ENCODE peak calls at places on chromosomes 16 and 17, in six cellular contexts. One of them, this sample, is unnamed.

GRCh38 chr17:59756236-59756818 is 48.9 kb downstream of the VMP1 start:
- DNase-seq in cardiac muscle cell: peak
- DNase-seq in RWPE1: peak
- DNase-seq in tibial nerve: no peak
- DNase-seq in lung: no peak
- DNase-seq in dorsolateral prefrontal cortex: no peak
- DNase-seq in this sample: peak

GRCh38 chr16:31200821-31201510 is 1.6 kb downstream of the PYCARD start:
- DNase-seq in cardiac muscle cell: no peak
- DNase-seq in RWPE1: peak
- DNase-seq in tibial nerve: no peak
- DNase-seq in lung: no peak
- DNase-seq in dorsolateral prefrontal cortex: no peak
- DNase-seq in this sample: peak

GRCh38 chr17:82371333-82372062 is at the start of gene UTS2R:
- DNase-seq in cardiac muscle cell: no peak
- DNase-seq in RWPE1: no peak
- DNase-seq in tibial nerve: no peak
- DNase-seq in lung: no peak
- DNase-seq in dorsolateral prefrontal cortex: no peak
- DNase-seq in this sample: no peak

GRCh38 chr17:40452921-40453378 is 9.7 kb downstream of the IGFBP4 start:
- DNase-seq in cardiac muscle cell: no peak
- DNase-seq in RWPE1: peak
- DNase-seq in tibial nerve: no peak
- DNase-seq in lung: no peak
- DNase-seq in dorsolateral prefrontal cortex: no peak
- DNase-seq in this sample: no peak

GRCh38 chr17:72387969-72388368 is 267.1 kb downstream of the SOX9 start:
- DNase-seq in cardiac muscle cell: no peak
- DNase-seq in RWPE1: no peak
- DNase-seq in tibial nerve: no peak
- DNase-seq in lung: no peak
- DNase-seq in dorsolateral prefrontal cortex: no peak
- DNase-seq in this sample: no peak

GRCh38 chr17:36846410-36847292 is 90.6 kb upstream of the LHX1 start:
- DNase-seq in cardiac muscle cell: no peak
- DNase-seq in RWPE1: no peak
- DNase-seq in tibial nerve: no peak
- DNase-seq in lung: no peak
- DNase-seq in dorsolateral prefrontal cortex: no peak
- DNase-seq in this sample: no peak

GRCh38 chr17:19389386-19389785 is 2.4 kb upstream of the MFAP4 start:
- DNase-seq in cardiac muscle cell: no peak
- DNase-seq in RWPE1: no peak
- DNase-seq in tibial nerve: no peak
- DNase-seq in lung: no peak
- DNase-seq in dorsolateral prefrontal cortex: no peak
- DNase-seq in this sample: no peak

GRCh38 chr16:23107117-23107516 is 42.1 kb downstream of the USP31 start:
- DNase-seq in cardiac muscle cell: no peak
- DNase-seq in RWPE1: no peak
- DNase-seq in tibial nerve: no peak
- DNase-seq in lung: no peak
- DNase-seq in dorsolateral prefrontal cortex: no peak
- DNase-seq in this sample: no peak

GRCh38 chr17:81396278-81396721 is 1.0 kb downstream of the BAHCC1 start:
- DNase-seq in cardiac muscle cell: no peak
- DNase-seq in RWPE1: no peak
- DNase-seq in tibial nerve: no peak
- DNase-seq in lung: no peak
- DNase-seq in dorsolateral prefrontal cortex: no peak
- DNase-seq in this sample: no peak

GRCh38 chr17:41822216-41823140 is 9.7 kb downstream of the FKBP10 start:
- DNase-seq in cardiac muscle cell: no peak
- DNase-seq in RWPE1: no peak
- DNase-seq in tibial nerve: no peak
- DNase-seq in lung: no peak
- DNase-seq in dorsolateral prefrontal cortex: no peak
- DNase-seq in this sample: no peak

GRCh38 chr17:41823141-41823524 is 10.3 kb downstream of the FKBP10 start:
- DNase-seq in cardiac muscle cell: no peak
- DNase-seq in RWPE1: no peak
- DNase-seq in tibial nerve: no peak
- DNase-seq in lung: no peak
- DNase-seq in dorsolateral prefrontal cortex: no peak
- DNase-seq in this sample: no peak

GRCh38 chr17:41823580-41823979 is 10.8 kb downstream of the FKBP10 start:
- DNase-seq in cardiac muscle cell: no peak
- DNase-seq in RWPE1: no peak
- DNase-seq in tibial nerve: no peak
- DNase-seq in lung: no peak
- DNase-seq in dorsolateral prefrontal cortex: no peak
- DNase-seq in this sample: no peak

GRCh38 chr17:41824086-41824485 is 11.3 kb downstream of the FKBP10 start:
- DNase-seq in cardiac muscle cell: no peak
- DNase-seq in RWPE1: no peak
- DNase-seq in tibial nerve: no peak
- DNase-seq in lung: no peak
- DNase-seq in dorsolateral prefrontal cortex: no peak
- DNase-seq in this sample: no peak

DNA sequence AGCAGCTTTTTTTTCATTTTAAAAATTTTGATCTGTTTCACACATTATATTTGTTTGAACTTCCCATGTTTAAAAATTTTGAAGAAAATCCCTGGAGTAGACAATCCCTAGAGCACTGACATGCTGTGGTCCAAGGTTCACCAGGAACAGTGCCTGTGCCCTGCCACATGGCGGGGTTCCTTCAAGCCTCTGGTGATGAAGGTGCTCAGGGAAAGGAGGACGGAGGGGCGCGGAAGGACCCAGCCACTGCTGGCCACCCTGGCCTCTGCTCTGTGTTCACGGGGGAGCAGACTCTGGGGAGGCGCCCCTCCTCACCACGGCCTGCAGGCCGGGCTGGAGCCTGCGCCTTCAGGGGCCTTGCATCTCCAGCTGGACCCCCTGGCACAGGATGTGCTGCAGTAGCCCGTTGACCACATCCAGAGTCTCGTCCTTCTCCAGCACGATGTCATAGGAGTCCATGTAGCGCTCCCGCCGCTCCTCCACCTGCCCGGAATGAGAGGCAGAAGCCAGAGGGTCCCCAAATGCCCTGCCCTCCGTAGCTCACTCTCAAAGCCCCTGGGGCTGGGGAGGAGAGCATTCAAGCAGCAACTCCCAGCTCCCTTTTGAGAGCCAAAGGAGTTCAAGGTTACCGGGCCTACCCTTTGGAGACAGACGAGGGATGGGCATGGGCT is 10.7 kb downstream of the NT5C3B start:
- DNase-seq in cardiac muscle cell: no peak
- DNase-seq in RWPE1: no peak
- DNase-seq in tibial nerve: no peak
- DNase-seq in lung: no peak
- DNase-seq in dorsolateral prefrontal cortex: no peak
- DNase-seq in this sample: no peak
- TF ChIP-seq CTCF in cardiac muscle cell: no peak
- TF ChIP-seq CTCF in RWPE1: no peak
- TF ChIP-seq CTCF in tibial nerve: no peak
- TF ChIP-seq CTCF in lung: no peak
- TF ChIP-seq CTCF in dorsolateral prefrontal cortex: no peak
- TF ChIP-seq CTCF in this sample: no peak

GRCh38 chr16:4922721-4923342 is 14.1 kb downstream of the PPL start:
- DNase-seq in cardiac muscle cell: no peak
- DNase-seq in RWPE1: peak
- DNase-seq in tibial nerve: no peak
- DNase-seq in lung: no peak
- DNase-seq in dorsolateral prefrontal cortex: no peak
- DNase-seq in this sample: no peak
- TF ChIP-seq CTCF in cardiac muscle cell: no peak
- TF ChIP-seq CTCF in RWPE1: no peak
- TF ChIP-seq CTCF in tibial nerve: no peak
- TF ChIP-seq CTCF in lung: no peak
- TF ChIP-seq CTCF in dorsolateral prefrontal cortex: no peak
- TF ChIP-seq CTCF in this sample: no peak

DNA sequence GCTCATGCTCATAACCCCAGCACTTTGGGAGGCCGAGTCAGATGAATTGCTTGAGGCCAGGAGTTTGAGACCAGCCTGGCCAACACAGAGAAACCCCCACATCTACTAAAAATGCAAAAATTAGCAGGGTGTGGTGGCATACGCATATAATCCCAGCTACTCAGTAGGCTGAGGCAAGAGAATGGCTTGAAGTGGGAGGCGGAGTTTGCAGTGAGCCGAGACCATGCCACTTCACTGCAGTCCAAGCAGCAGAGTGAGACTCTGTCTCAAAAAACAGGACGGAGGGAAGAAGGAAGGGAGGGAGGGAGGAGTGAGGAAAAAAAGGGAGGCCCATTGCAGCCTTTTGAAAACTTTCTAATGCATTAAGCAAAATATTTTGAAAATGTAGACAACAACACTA is 59.6 kb downstream of the TMEM114 start:
- DNase-seq in cardiac muscle cell: no peak
- DNase-seq in RWPE1: no peak
- DNase-seq in tibial nerve: no peak
- DNase-seq in lung: no peak
- DNase-seq in dorsolateral prefrontal cortex: no peak
- DNase-seq in this sample: no peak
- TF ChIP-seq CTCF in cardiac muscle cell: no peak
- TF ChIP-seq CTCF in RWPE1: no peak
- TF ChIP-seq CTCF in tibial nerve: no peak
- TF ChIP-seq CTCF in lung: no peak
- TF ChIP-seq CTCF in dorsolateral prefrontal cortex: no peak
- TF ChIP-seq CTCF in this sample: no peak

DNA sequence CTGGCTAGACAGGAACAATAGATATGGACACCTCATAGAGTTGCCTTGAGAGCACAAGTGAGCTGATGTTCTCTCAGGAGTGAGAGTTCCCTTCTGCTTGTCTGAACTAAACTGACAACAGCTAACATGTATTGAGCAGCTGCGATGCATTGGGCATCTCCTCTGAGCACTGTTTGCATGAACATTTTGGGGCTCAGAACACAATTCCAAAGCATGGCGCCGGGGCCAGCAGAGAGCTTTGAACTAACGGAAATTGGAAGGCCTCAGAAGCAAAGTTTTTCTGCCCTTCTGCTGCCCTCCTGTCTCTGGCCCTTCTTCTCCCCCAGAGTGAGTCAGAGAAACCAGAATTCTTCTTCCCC is 38.1 kb downstream of the TRPV2 start:
- DNase-seq in cardiac muscle cell: no peak
- DNase-seq in RWPE1: no peak
- DNase-seq in tibial nerve: no peak
- DNase-seq in lung: no peak
- DNase-seq in dorsolateral prefrontal cortex: no peak
- DNase-seq in this sample: no peak
- TF ChIP-seq CTCF in cardiac muscle cell: no peak
- TF ChIP-seq CTCF in RWPE1: peak
- TF ChIP-seq CTCF in tibial nerve: no peak
- TF ChIP-seq CTCF in lung: no peak
- TF ChIP-seq CTCF in dorsolateral prefrontal cortex: no peak
- TF ChIP-seq CTCF in this sample: no peak

GRCh38 chr16:720507-720989 is 398 bp upstream of the ANTKMT start:
- DNase-seq in cardiac muscle cell: peak
- DNase-seq in RWPE1: no peak
- DNase-seq in tibial nerve: no peak
- DNase-seq in lung: no peak
- DNase-seq in dorsolateral prefrontal cortex: peak
- DNase-seq in this sample: peak

GRCh38 chr16:721765-722481 is 977 bp downstream of the ANTKMT start:
- DNase-seq in cardiac muscle cell: no peak
- DNase-seq in RWPE1: no peak
- DNase-seq in tibial nerve: no peak
- DNase-seq in lung: no peak
- DNase-seq in dorsolateral prefrontal cortex: no peak
- DNase-seq in this sample: no peak

GRCh38 chr16:719815-720506 is 985 bp upstream of the ANTKMT start:
- DNase-seq in cardiac muscle cell: no peak
- DNase-seq in RWPE1: no peak
- DNase-seq in tibial nerve: no peak
- DNase-seq in lung: no peak
- DNase-seq in dorsolateral prefrontal cortex: no peak
- DNase-seq in this sample: no peak

GRCh38 chr16:722835-723633 is 2.1 kb downstream of the ANTKMT start:
- DNase-seq in cardiac muscle cell: no peak
- DNase-seq in RWPE1: no peak
- DNase-seq in tibial nerve: no peak
- DNase-seq in lung: no peak
- DNase-seq in dorsolateral prefrontal cortex: no peak
- DNase-seq in this sample: no peak

GRCh38 chr16:720990-721764 is at the start of gene ANTKMT:
- DNase-seq in cardiac muscle cell: peak
- DNase-seq in RWPE1: peak
- DNase-seq in tibial nerve: peak
- DNase-seq in lung: peak
- DNase-seq in dorsolateral prefrontal cortex: peak
- DNase-seq in this sample: peak
- TF ChIP-seq CTCF in cardiac muscle cell: no peak
- TF ChIP-seq CTCF in RWPE1: peak
- TF ChIP-seq CTCF in tibial nerve: no peak
- TF ChIP-seq CTCF in lung: peak
- TF ChIP-seq CTCF in dorsolateral prefrontal cortex: peak
- TF ChIP-seq CTCF in this sample: peak

GRCh38 chr17:57499648-57500049 is 243.3 kb downstream of the MSI2 start:
- DNase-seq in cardiac muscle cell: no peak
- DNase-seq in RWPE1: no peak
- DNase-seq in tibial nerve: no peak
- DNase-seq in lung: no peak
- DNase-seq in dorsolateral prefrontal cortex: no peak
- DNase-seq in this sample: no peak
- TF ChIP-seq CTCF in cardiac muscle cell: no peak
- TF ChIP-seq CTCF in RWPE1: no peak
- TF ChIP-seq CTCF in tibial nerve: no peak
- TF ChIP-seq CTCF in lung: no peak
- TF ChIP-seq CTCF in dorsolateral prefrontal cortex: no peak
- TF ChIP-seq CTCF in this sample: peak

DNA sequence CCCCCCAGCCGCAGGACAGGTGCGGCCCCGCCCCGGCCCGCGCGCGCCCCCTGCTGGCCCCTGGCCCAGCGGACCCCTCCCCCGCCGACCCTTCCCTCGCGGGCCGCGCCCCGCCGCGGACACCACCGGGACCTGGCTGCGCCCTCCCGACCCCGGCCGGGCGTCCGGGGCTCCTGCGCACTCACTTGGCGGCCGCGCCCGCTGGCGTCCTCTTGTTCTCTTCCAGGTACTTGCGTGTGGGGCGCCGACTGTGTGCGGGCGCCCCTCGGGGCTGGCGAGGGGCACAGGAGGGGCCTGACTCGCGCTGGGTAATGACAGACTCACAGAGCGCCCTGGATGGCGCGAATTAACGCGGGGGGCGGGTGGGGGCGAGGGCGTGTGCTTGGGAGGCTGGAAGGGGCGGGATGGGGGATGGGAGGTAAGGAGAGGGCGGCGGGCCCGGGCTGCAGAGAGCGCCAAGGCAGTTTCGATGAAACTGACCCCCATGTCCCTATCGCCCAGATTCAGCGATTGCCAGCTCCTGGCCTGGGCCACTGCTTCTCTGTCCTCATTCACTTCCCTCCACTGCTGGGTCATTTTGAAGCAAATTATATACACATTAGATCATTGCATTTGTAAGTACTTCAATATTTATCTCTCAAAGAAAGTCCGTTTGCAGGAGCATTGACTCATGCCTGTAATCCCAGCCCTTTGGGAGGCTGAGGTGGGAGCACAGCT is 445 bp upstream of the DBNDD1 start:
- DNase-seq in cardiac muscle cell: no peak
- DNase-seq in RWPE1: no peak
- DNase-seq in tibial nerve: no peak
- DNase-seq in lung: no peak
- DNase-seq in dorsolateral prefrontal cortex: no peak
- DNase-seq in this sample: peak
- TF ChIP-seq CTCF in cardiac muscle cell: no peak
- TF ChIP-seq CTCF in RWPE1: peak
- TF ChIP-seq CTCF in tibial nerve: peak
- TF ChIP-seq CTCF in lung: no peak
- TF ChIP-seq CTCF in dorsolateral prefrontal cortex: no peak
- TF ChIP-seq CTCF in this sample: peak

This sample was measured in HFFc6.